ENCODE peak calls at places on chromosomes 16 and 17, in five cellular contexts. D, Q, E, X and G are unnamed samples.

GRCh38 chr17:32486091-32486700 is 597 bp upstream of the CDK5R1 start:
- DNase-seq in E (peak; percentile 61), D (peak; percentile 77), Q (peak; percentile 88), X (peak; percentile 87), G (peak; percentile 65)

GRCh38 chr16:29745126-29745852 is 501 bp downstream of the C16orf54 start:
- DNase-seq in E (no peak), D (no peak), Q (no peak), X (no peak), G (no peak)

GRCh38 chr16:78483124-78483992 is 383.9 kb downstream of the WWOX start:
- DNase-seq in D (no peak), E (no peak), X (no peak), Q (no peak), G (no peak)

GRCh38 chr17:76337413-76337777 is 16.3 kb downstream of the PRPSAP1 start:
- DNase-seq in Q (no peak), X (no peak), E (peak; percentile 18), D (no peak), G (peak; percentile 41)

GRCh38 chr16:10033561-10033960 is 148.7 kb downstream of the GRIN2A start:
- DNase-seq in X (no peak), Q (no peak), D (no peak), E (no peak), G (no peak)

GRCh38 chr17:77834170-77835115 is 124.1 kb upstream of the TNRC6C start:
- DNase-seq in Q (peak; percentile 84), X (peak; percentile 94), E (peak; percentile 86), D (no peak), G (peak; percentile 84)

GRCh38 chr17:32461853-32462617 is 17.7 kb downstream of the PSMD11 start:
- DNase-seq in Q (peak; percentile 66), E (peak; percentile 52), D (peak; percentile 45), X (peak; percentile 75), G (peak; percentile 75)

GRCh38 chr16:70663524-70664324 is 17.4 kb downstream of the IL34 start:
- DNase-seq in E (no peak), D (no peak), Q (peak; percentile 28), X (no peak), G (no peak)

GRCh38 chr17:15108992-15109391 is 156.1 kb downstream of the PMP22 start:
- DNase-seq in Q (no peak), E (no peak), D (no peak), X (no peak), G (no peak)

GRCh38 chr16:56860226-56861020 is 4.6 kb upstream of the SLC12A3 start:
- DNase-seq in E (no peak), Q (no peak), D (no peak), X (no peak), G (no peak)

GRCh38 chr17:1905190-1905919 is 75.5 kb downstream of the RPA1 start:
- DNase-seq in X (no peak), Q (no peak), E (no peak), D (no peak), G (no peak)

GRCh38 chr17:14737984-14738651 is 437.2 kb downstream of the HS3ST3B1 start:
- DNase-seq in E (peak; percentile 99), X (peak; percentile 57), Q (peak; percentile 44), D (peak; percentile 17), G (peak; percentile 99)

GRCh38 chr16:86775401-86775985 is 197.1 kb downstream of the FOXL1 start:
- DNase-seq in Q (no peak), E (peak; percentile 34), D (no peak), X (peak; percentile 44), G (peak; percentile 16)

GRCh38 chr16:86778108-86778745 is 199.9 kb downstream of the FOXL1 start:
- DNase-seq in Q (no peak), D (no peak), E (no peak), X (no peak), G (no peak)

GRCh38 chr16:86781046-86781445 is 202.7 kb downstream of the FOXL1 start:
- DNase-seq in E (no peak), D (no peak), Q (no peak), X (no peak), G (no peak)

GRCh38 chr16:86777098-86777946 is 199.0 kb downstream of the FOXL1 start:
- DNase-seq in Q (no peak), D (no peak), E (peak; percentile 66), X (no peak), G (peak; percentile 67)

GRCh38 chr16:86778978-86779377 is 200.6 kb downstream of the FOXL1 start:
- DNase-seq in X (no peak), Q (no peak), D (no peak), E (no peak), G (no peak)
- H4K8ac ChIP-seq in X (no peak overlapping the region), Q (no peak overlapping the region), D (no peak overlapping the region), E (no peak overlapping the region), G (no peak overlapping the region)

GRCh38 chr17:81563861-81564586 is 11.9 kb upstream of the FAAP100 start:
- DNase-seq in E (peak; percentile 64), X (no peak), Q (no peak), D (no peak), G (peak; percentile 91)
- H2AK5ac ChIP-seq in E (peak overlapping the region; percentile 48), X (no peak overlapping the region), Q (no peak overlapping the region), D (no peak overlapping the region), G (no peak overlapping the region)

DNA sequence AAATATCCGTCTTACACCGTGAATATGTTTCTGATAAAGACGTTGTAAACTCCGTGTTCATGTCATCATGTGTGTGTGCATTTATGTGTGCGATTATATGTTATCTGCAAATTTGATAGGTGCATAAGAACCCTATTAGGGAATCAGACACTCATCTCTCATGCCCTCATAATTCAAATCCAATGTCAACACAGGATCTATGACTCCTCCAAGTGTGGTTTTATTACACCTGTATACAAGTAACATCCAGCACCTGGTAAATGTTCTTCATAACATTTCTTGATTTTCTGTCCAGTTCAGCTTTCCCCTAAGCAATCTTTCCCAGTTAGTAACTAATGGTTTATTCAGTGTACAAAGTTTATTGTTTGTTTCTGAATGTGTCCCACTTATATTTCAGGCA is 681.9 kb downstream of the CDH11 start:
- DNase-seq in E (no peak), X (no peak), D (no peak), Q (no peak), G (no peak)
- H3K9ac ChIP-seq in E (no peak overlapping the region), X (no peak overlapping the region), D (no peak overlapping the region), Q (no peak overlapping the region), G (peak overlapping the region; percentile 78)

GRCh38 chr16:49661465-49662187 is 194.3 kb downstream of the ZNF423 start:
- DNase-seq in D (no peak), E (no peak), Q (no peak), X (no peak), G (no peak)

GRCh38 chr16:49659356-49659755 is 196.6 kb downstream of the ZNF423 start:
- DNase-seq in E (no peak), Q (no peak), X (no peak), D (no peak), G (no peak)

GRCh38 chr16:49660647-49661046 is 195.3 kb downstream of the ZNF423 start:
- DNase-seq in D (no peak), Q (no peak), E (no peak), X (no peak), G (no peak)

GRCh38 chr16:49664221-49665215 is 191.4 kb downstream of the ZNF423 start:
- DNase-seq in Q (no peak), E (no peak), D (no peak), X (no peak), G (no peak)

DNA sequence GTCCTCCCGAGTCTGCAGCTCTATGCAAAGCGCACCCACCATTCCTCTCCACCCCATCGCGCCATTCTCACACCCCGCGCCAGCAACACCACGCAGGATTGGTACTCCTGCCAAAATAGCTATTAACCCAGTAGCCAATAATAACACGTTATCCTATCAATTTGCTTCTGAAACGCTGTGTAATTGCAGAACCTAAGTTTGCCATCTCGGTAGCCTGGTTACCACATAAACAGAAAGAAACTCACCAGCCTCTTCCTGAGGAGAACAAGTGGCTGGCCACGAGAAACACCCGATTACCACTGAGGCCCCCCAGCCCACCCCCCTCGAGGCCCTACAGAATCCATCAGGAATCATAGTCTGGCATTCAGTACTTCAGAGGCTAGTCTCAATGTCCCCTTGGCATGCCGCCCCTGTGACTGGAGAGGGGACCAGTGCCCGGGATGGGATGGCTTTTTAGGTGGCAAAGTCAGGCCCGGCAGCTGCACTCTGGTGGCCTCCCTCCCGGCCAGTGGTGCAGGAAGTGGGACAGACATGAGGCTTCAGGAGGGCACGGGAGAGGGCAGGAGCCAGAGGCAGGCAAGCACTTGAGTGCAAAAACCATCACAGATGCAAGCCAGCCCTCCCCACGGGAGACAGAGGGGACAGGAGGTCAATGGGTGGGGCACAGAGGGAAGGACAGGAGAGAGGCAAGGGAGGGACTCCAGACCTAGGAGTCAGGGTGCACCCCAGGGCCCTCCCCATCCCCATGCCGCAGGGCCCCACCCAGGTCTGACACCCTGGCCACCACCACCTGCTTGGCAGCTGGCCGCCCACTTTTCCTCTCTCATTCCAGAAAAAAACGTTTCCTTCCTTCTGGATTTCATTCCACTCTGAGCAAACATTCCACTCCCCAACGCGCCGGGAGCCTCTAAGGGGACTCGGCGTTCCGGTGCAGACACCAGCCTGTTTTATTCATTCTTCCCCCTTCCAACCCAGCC is 192.5 kb downstream of the ZNF423 start:
- DNase-seq in D (no peak), Q (no peak), X (no peak), E (no peak), G (peak; percentile 8)
- H4K8ac ChIP-seq in D (no peak overlapping the region), Q (no peak overlapping the region), X (no peak overlapping the region), E (no peak overlapping the region), G (no peak overlapping the region)

GRCh38 chr17:7328840-7329359 is at the start of gene NEURL4:
- DNase-seq in X (peak; percentile 28), D (no peak), Q (no peak), E (no peak), G (peak; percentile 59)
- H2AK5ac ChIP-seq in X (peak within 1 kb of the TSS; percentile 74), D (peak within 1 kb of the TSS; percentile 74), Q (no peak within 1 kb of the TSS), E (peak within 1 kb of the TSS; percentile 92), G (no peak within 1 kb of the TSS)

GRCh38 chr17:68599091-68599872 is 1.9 kb downstream of the FAM20A start:
- DNase-seq in X (no peak), E (no peak), Q (no peak), D (no peak), G (peak; percentile 37)

GRCh38 chr17:68598074-68598473 is 3.1 kb downstream of the FAM20A start:
- DNase-seq in E (no peak), Q (no peak), X (no peak), D (no peak), G (no peak)

GRCh38 chr17:68600123-68600880 is 865 bp downstream of the FAM20A start:
- DNase-seq in D (peak; percentile 44), X (peak; percentile 74), E (no peak), Q (peak; percentile 88), G (peak; percentile 14)

GRCh38 chr17:68599873-68600122 is 1.4 kb downstream of the FAM20A start:
- DNase-seq in E (no peak), X (no peak), Q (no peak), D (no peak), G (no peak)

DNA sequence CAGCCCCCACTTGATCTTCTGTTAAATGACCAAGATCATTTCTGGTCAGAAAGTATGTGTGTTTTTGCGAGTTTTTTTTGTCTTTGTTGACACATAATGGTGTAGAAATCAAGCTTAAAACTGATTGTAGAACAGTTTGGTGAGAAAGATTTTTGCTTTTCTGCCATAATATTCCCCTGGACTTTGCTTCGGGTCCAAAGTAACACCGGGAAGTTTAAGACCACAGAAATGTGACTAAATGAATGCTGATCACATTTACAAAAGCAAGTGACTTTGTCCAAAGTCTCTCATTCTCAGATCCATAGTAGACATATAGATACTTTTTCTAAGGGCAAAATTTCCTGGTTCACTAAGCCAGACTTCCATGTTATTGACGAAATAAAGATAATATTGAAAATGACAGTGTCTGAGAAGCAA is 2.6 kb downstream of the FAM20A start:
- DNase-seq in D (no peak), Q (no peak), X (no peak), E (no peak), G (no peak)
- H3K9ac ChIP-seq in D (no peak overlapping the region), Q (no peak overlapping the region), X (peak overlapping the region; percentile 95), E (no peak overlapping the region), G (peak overlapping the region; percentile 99)

GRCh38 chr17:44279586-44280344 is 11.8 kb upstream of the SLC4A1 start:
- DNase-seq in Q (peak; percentile 96), E (peak; percentile 91), X (peak; percentile 89), D (no peak), G (peak; percentile 96)
- H4K8ac ChIP-seq in Q (peak overlapping the region; percentile 50), E (peak overlapping the region; percentile 26), X (no peak overlapping the region), D (no peak overlapping the region), G (peak overlapping the region; percentile 20)